ENCODE peak calls at places on chromosome X, in seven cellular contexts. B is omental fat pad; S is NCI-H1092; Z is HTR-8/SVneo; C is osteocyte; K is activated CD8-positive, alpha-beta memory T cell treated with anti-CD3 and anti-CD28 coated beads for 1 hour; P is brain microvascular endothelial cell. I is an unnamed sample.

GRCh38 chrX:20527458-20528099 is 260.9 kb upstream of the RPS6KA3 start:
- DNase-seq in B (no peak), C (no peak), K (no peak), Z (peak), P (no peak), S (no peak), I (no peak)

GRCh38 chrX:15696516-15696915 is 31.9 kb upstream of the CLTRN start:
- DNase-seq in S (no peak), B (no peak), P (no peak), Z (no peak), C (no peak), K (no peak), I (no peak)

GRCh38 chrX:134013092-134013497 is 27.7 kb upstream of the GPC3 start:
- DNase-seq in Z (no peak), K (no peak), P (peak), B (no peak), S (no peak), C (no peak), I (no peak)

GRCh38 chrX:42123369-42123768 is 200.0 kb upstream of the CASK start:
- DNase-seq in S (no peak), Z (no peak), C (no peak), B (no peak), P (no peak), K (no peak), I (no peak)

GRCh38 chrX:119266364-119266995 is 30.4 kb downstream of the PGRMC1 start:
- DNase-seq in P (peak), Z (peak), B (no peak), C (no peak), S (no peak), K (no peak), I (no peak)

GRCh38 chrX:7120578-7121219 is 26.8 kb upstream of the STS start:
- DNase-seq in C (no peak), K (no peak), B (no peak), Z (no peak), P (no peak), S (no peak), I (no peak)

GRCh38 chrX:120517936-120518335 is 42.8 kb downstream of the CUL4B start:
- DNase-seq in C (no peak), B (no peak), P (peak), K (no peak), Z (no peak), S (no peak), I (no peak)

GRCh38 chrX:56729152-56729557 is at the start of gene NBDY:
- DNase-seq in P (peak), Z (no peak), C (no peak), K (no peak), B (peak), S (no peak), I (no peak)

GRCh38 chrX:118727686-118728339 is 407 bp downstream of the IL13RA1 start:
- DNase-seq in K (no peak), B (no peak), C (no peak), P (no peak), S (no peak), Z (no peak), I (peak)

GRCh38 chrX:49291615-49292337 is 11.7 kb upstream of the GAGE10 start:
- DNase-seq in Z (peak), B (peak), S (no peak), P (peak), K (peak), C (no peak), I (peak)

GRCh38 chrX:12814434-12814833 is 23.2 kb downstream of the PRPS2 start:
- DNase-seq in P (peak), Z (peak), S (no peak), C (no peak), K (no peak), B (no peak), I (no peak)

GRCh38 chrX:138708268-138708667 is 3.2 kb downstream of the FGF13 start:
- DNase-seq in C (no peak), Z (no peak), B (no peak), P (no peak), K (no peak), S (no peak), I (no peak)

GRCh38 chrX:37371578-37371981 is 22.4 kb downstream of the PRRG1 start:
- DNase-seq in B (no peak), S (no peak), Z (no peak), C (no peak), P (no peak), K (no peak), I (no peak)

GRCh38 chrX:45145492-45146215 is 55.0 kb downstream of the DIPK2B start:
- DNase-seq in B (no peak), Z (no peak), K (no peak), C (no peak), S (no peak), P (no peak), I (no peak)

GRCh38 chrX:22220941-22221340 is 51.8 kb upstream of the CBLL2 start:
- DNase-seq in B (no peak), Z (peak), C (no peak), K (no peak), P (peak), S (no peak), I (no peak)

GRCh38 chrX:41491267-41492004 is 44.3 kb downstream of the NYX start:
- DNase-seq in C (no peak), K (no peak), B (no peak), P (peak), S (no peak), Z (peak), I (no peak)

GRCh38 chrX:47091149-47091775 is 13.0 kb downstream of the RGN start:
- DNase-seq in S (no peak), Z (no peak), P (no peak), C (no peak), B (no peak), K (no peak), I (no peak)

GRCh38 chrX:134375691-134376090 is 84.3 kb upstream of the HPRT1 start:
- DNase-seq in Z (no peak), K (no peak), P (no peak), S (no peak), B (no peak), C (no peak), I (no peak)

GRCh38 chrX:19448077-19448476 is 67.2 kb downstream of the MAP3K15 start:
- DNase-seq in C (no peak), P (no peak), Z (no peak), B (no peak), K (no peak), S (no peak), I (no peak)

GRCh38 chrX:126550816-126551215 is 1.8 kb downstream of the DCAF12L1 start:
- DNase-seq in K (no peak), C (no peak), Z (no peak), B (no peak), S (no peak), P (no peak), I (no peak)

GRCh38 chrX:13377537-13377936 is 57.7 kb upstream of the ATXN3L start:
- DNase-seq in B (no peak), P (peak), Z (no peak), S (peak), C (no peak), K (no peak), I (no peak)

GRCh38 chrX:12210196-12210815 is 72.0 kb downstream of the FRMPD4 start:
- DNase-seq in P (peak), K (no peak), C (no peak), S (no peak), B (peak), Z (peak), I (no peak)

GRCh38 chrX:15151267-15152196 is 118.4 kb downstream of the ASB9 start:
- DNase-seq in Z (no peak), B (no peak), K (no peak), P (no peak), C (no peak), S (no peak), I (peak)

GRCh38 chrX:54223581-54223980 is 40.5 kb upstream of the FAM120C start:
- DNase-seq in B (no peak), Z (no peak), P (no peak), S (no peak), K (no peak), C (no peak), I (no peak)

GRCh38 chrX:16671005-16671404 is 21.0 kb downstream of the S100G start:
- DNase-seq in K (no peak), S (no peak), Z (peak), C (peak), B (no peak), P (peak), I (no peak)

GRCh38 chrX:74325130-74326059 is 21.4 kb downstream of the ZCCHC13 start:
- DNase-seq in P (no peak), C (no peak), Z (no peak), S (peak), K (no peak), B (no peak), I (no peak)

GRCh38 chrX:153438522-153438921 is 7.3 kb downstream of the TREX2 start:
- DNase-seq in B (no peak), Z (peak), P (no peak), K (no peak), C (no peak), S (no peak), I (no peak)

GRCh38 chrX:80174925-80175574 is 160.5 kb downstream of the TBX22 start:
- DNase-seq in K (no peak), B (no peak), S (no peak), C (no peak), Z (no peak), P (no peak), I (no peak)

GRCh38 chrX:96906741-96907140 is 23.0 kb downstream of the RPA4 start:
- DNase-seq in C (no peak), Z (no peak), S (no peak), K (no peak), P (no peak), B (no peak), I (no peak)

GRCh38 chrX:109487640-109488039 is 5.8 kb upstream of the GUCY2F start:
- DNase-seq in B (no peak), Z (no peak), C (no peak), S (no peak), K (no peak), P (no peak), I (no peak)

GRCh38 chrX:91434351-91435168 is at the start of gene PABPC5:
- DNase-seq in B (peak), C (peak), Z (no peak), K (no peak), P (peak), S (no peak), I (no peak)

GRCh38 chrX:84501798-84502628 is at the start of gene HDX:
- DNase-seq in Z (peak), B (peak), P (peak), S (peak), K (peak), C (peak), I (peak)

GRCh38 chrX:153708415-153708814 is 15.8 kb downstream of the BCAP31 start:
- DNase-seq in S (no peak), C (no peak), P (peak), K (no peak), Z (peak), B (no peak), I (no peak)

GRCh38 chrX:38249965-38250364 is 29.3 kb upstream of the SRPX start:
- DNase-seq in P (peak), S (no peak), C (no peak), Z (no peak), B (no peak), K (no peak), I (no peak)

GRCh38 chrX:71543316-71543715 is 10.4 kb downstream of the OGT start:
- DNase-seq in S (no peak), C (no peak), B (no peak), P (peak), Z (no peak), K (no peak), I (no peak)

GRCh38 chrX:39726810-39727209 is 370.9 kb downstream of the BCOR start:
- DNase-seq in B (no peak), K (no peak), P (peak), C (no peak), S (no peak), Z (peak), I (no peak)

GRCh38 chrX:7261672-7262332 is 113.8 kb upstream of the PUDP start:
- DNase-seq in P (no peak), B (no peak), Z (no peak), K (no peak), S (no peak), C (no peak), I (no peak)

GRCh38 chrX:11908371-11908770 is 150.3 kb downstream of the MSL3 start:
- DNase-seq in Z (no peak), C (no peak), S (no peak), B (no peak), K (no peak), P (peak), I (no peak)

I was measured in activated T-helper 9 cell treated with anti-CD3 and anti-CD28 coated beads, Interleukin-2, amount 50 U/mL, for 16 hours.